ENCODE peak calls at places on chromosomes 1 and 21, in four cellular contexts. I is K562, H is HepG2, A is GM12878. Z is an unnamed sample.

GRCh38 chr1:178501705-178502329 is 5.1 kb upstream of the CLEC20A start:
- DNase-seq in I (peak; percentile 79), H (peak; percentile 45), A (peak; percentile 1), Z (peak; percentile 96)

GRCh38 chr1:17318262-17318661 is 10.3 kb downstream of the PADI4 start:
- DNase-seq in I (no peak), H (no peak), A (no peak), Z (no peak)

GRCh38 chr1:41977329-41977728 is 58.6 kb upstream of the HIVEP3 start:
- DNase-seq in I (no peak), H (no peak), A (no peak), Z (no peak)

GRCh38 chr1:199202331-199202730 is 563.5 kb downstream of the PTPRC start:
- DNase-seq in I (no peak), H (no peak), A (no peak), Z (no peak)

GRCh38 chr1:61588736-61589381 is 136.1 kb downstream of the TM2D1 start:
- DNase-seq in I (peak; percentile 80), H (peak; percentile 62), A (peak; percentile 3), Z (peak; percentile 85)

GRCh38 chr21:17513214-17514123 is 626 bp downstream of the CXADR start:
- DNase-seq in I (no peak), H (peak; percentile 16), A (no peak), Z (no peak)

GRCh38 chr1:164794310-164794709 is 235.3 kb downstream of the PBX1 start:
- DNase-seq in I (no peak), H (no peak), A (no peak), Z (no peak)

GRCh38 chr1:107250169-107250568 is 109.3 kb downstream of the NTNG1 start:
- DNase-seq in I (no peak), H (no peak), A (peak; percentile 16), Z (no peak)

GRCh38 chr1:17919525-17920439 is 164.6 kb downstream of the ACTL8 start:
- DNase-seq in I (peak; percentile 55), H (no peak), A (no peak), Z (peak; percentile 79)

GRCh38 chr1:239058190-239058589 is 328.2 kb upstream of the CHRM3 start:
- DNase-seq in I (no peak), H (no peak), A (no peak), Z (no peak)

GRCh38 chr1:156813750-156814570 is 2.7 kb downstream of the SH2D2A start:
- DNase-seq in I (peak; percentile 87), H (peak; percentile 35), A (no peak), Z (peak; percentile 91)

GRCh38 chr1:197269053-197269452 is 1.0 kb downstream of the CRB1 start:
- DNase-seq in I (no peak), H (no peak), A (no peak), Z (no peak)

GRCh38 chr1:203176273-203176672 is 647 bp upstream of the MYBPH start:
- DNase-seq in I (no peak), H (no peak), A (no peak), Z (no peak)

GRCh38 chr1:239308701-239309333 is 77.6 kb upstream of the CHRM3 start:
- DNase-seq in I (peak; percentile 23), H (no peak), A (no peak), Z (peak; percentile 21)

GRCh38 chr1:9798236-9799130 is 25.3 kb downstream of the CLSTN1 start:
- DNase-seq in I (no peak), H (no peak), A (no peak), Z (no peak)
- TF ChIP-seq POLR2AphosphoS5 in I (no peak), H (no peak), A (no peak), Z (no peak)

DNA sequence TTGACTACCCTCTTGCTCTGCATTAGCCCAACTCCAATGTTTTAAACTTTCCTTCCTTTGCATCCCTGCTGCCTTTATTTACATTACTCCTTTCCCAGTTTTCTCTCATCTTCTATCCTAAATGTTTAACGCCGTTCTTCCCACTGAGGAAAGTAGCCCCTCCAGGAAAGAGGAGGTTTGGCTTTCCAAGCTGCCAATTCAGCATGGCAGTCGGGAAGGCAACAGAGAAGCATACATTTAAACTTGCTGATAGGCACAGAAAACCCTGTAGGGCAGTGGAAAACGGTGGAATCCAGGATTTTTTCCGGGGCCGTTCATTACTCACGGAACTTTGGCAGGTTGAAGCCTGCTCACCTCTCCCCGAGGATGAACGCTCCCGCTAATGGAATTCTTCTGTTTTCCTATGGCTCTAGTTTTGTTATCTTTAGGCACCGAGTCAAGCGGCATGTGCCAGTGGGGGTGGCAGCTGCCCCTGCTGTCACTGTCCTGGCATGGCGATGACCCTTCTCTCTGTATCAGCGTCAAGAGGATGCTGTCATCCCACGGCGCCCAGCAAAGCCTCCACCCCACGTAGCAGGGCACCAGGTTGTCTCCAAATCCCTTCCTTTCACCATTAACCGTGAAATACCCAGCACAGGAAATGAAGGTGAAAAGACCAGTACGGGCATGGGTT is 48.3 kb downstream of the ZBTB18 start:
- DNase-seq in I (no peak), H (no peak), A (no peak), Z (no peak)
- TF ChIP-seq KDM1A in I (no peak), H (no peak), A (no peak), Z (no peak)

GRCh38 chr1:229661897-229662296 is 35.9 kb downstream of the URB2 start:
- DNase-seq in I (no peak), H (no peak), A (no peak), Z (no peak)

GRCh38 chr1:229657993-229658755 is 32.1 kb downstream of the URB2 start:
- DNase-seq in I (no peak), H (no peak), A (no peak), Z (no peak)

GRCh38 chr1:229665912-229666558 is 40.0 kb downstream of the URB2 start:
- DNase-seq in I (no peak), H (no peak), A (no peak), Z (no peak)

GRCh38 chr1:229664133-229664689 is 38.2 kb downstream of the URB2 start:
- DNase-seq in I (peak; percentile 21), H (no peak), A (peak; percentile 69), Z (no peak)

DNA sequence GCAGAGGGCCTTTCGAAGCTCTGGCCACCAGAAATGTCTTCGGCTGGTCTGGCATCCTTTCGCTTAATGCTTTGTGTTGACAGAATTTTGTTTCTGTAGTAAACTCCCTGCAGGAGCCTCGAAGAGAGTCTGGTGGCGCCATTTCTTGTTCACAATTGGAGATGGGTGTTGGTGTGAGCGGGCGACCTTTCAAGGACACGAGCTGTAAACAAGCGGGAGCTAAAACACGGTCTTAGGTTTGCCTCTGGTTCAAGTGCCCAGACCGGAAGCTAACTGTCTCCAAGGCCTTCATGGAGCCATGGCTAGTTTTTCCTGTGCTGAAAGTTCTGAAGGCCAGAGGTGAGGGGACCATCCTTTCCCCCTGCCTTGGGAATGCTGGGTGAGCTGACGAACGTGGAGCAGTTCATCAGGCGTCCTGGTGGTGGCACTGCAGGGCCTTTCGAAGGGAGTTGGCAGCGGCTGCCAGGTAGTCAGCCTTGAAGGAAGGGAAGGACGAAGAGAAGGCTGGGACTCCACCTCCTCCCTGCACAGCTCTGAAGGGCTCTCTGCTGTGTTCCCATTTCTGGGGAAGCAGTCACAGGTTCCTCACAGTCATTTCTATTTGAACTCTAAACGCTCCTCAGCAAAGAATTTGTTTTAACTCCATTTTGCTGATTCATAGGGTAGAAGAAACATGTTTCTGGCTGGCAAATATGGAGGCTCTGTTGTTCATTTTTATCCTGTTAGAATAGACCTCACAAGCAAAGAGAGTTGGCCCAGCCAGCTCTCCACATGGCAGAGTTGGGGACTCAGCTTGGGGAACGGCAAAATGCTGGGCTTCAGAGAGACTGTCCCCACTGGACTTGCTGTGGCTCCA is 35.2 kb downstream of the URB2 start:
- DNase-seq in I (peak; percentile 74), H (peak; percentile 32), A (peak; percentile 31), Z (peak; percentile 96)
- TF ChIP-seq POLR2AphosphoS5 in I (no peak), H (no peak), A (no peak), Z (no peak)

DNA sequence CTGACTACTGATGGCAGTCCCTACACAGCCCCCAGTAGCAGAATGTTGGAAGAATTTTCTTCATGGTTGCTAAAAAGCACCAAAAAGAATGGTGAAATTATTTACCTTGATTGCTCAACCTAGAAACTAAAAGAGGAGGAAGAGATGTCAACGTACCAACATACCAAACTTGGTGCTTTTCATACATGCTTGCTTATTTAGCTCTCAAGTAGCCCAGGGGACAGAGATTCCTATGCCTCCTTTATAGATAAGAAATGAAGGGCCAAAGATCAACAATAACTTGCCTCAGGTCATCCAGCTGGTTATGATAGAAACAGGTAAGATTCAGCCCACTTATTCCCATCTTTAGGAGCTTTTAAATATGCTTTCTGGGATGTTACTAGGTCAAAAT is 170.6 kb downstream of the PIGK start:
- DNase-seq in I (no peak), H (no peak), A (no peak), Z (no peak)
- TF ChIP-seq KDM1A in I (no peak), H (no peak), A (no peak), Z (no peak)

GRCh38 chr21:44874240-44874496 is 678 bp upstream of the PTTG1IP start:
- DNase-seq in I (no peak), H (no peak), A (no peak), Z (no peak)

GRCh38 chr21:44872568-44873355 is 728 bp downstream of the PTTG1IP start:
- DNase-seq in I (peak; percentile 66), H (no peak), A (no peak), Z (no peak)

GRCh38 chr21:44875341-44875740 is 1.9 kb upstream of the PTTG1IP start:
- DNase-seq in I (peak; percentile 51), H (no peak), A (no peak), Z (no peak)

GRCh38 chr21:44873356-44874239 is at the start of gene PTTG1IP:
- DNase-seq in I (peak; percentile 100), H (peak; percentile 93), A (peak; percentile 94), Z (peak; percentile 91)

GRCh38 chr21:44874497-44875331 is 1.2 kb upstream of the PTTG1IP start:
- DNase-seq in I (no peak), H (no peak), A (no peak), Z (no peak)
- TF ChIP-seq POLR2AphosphoS5 in I (no peak), H (no peak), A (no peak), Z (no peak)

DNA sequence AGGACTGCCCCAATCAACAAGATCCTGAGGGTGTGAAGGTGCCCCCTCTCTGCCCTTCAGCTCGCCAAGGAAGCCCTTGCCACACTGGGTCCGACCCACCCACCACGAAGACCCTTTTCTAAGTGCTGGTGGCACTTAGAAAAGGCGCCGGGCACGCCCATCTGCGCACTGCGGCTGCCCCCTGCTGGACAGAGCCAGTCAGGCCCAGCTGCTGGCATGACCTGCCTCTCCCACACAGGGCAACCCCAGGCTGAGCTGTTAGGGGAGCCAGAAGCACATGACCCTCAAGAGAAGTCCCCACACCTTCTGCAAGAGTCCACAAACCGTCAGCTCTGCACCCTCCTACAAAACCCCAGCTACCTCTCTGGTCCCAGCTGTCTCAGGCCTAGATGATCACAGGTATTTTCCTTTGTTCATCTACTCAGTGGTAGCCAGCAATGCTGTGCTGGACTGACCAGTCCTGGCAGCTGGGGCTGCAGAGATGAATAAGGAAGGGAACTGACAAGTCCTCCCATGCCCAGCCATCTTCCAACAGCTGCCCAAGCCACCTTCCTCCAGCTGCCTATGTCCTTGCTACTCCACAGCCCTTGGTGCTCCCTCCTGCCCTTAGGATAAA is 40.0 kb upstream of the ZC3H12A start:
- DNase-seq in I (peak; percentile 78), H (peak; percentile 25), A (no peak), Z (peak; percentile 95)
- TF ChIP-seq KDM1A in I (no peak), H (no peak), A (no peak), Z (no peak)

GRCh38 chr1:101463195-101463594 is 226.4 kb downstream of the S1PR1 start:
- DNase-seq in I (no peak), H (no peak), A (no peak), Z (no peak)

GRCh38 chr1:101465941-101466340 is 229.1 kb downstream of the S1PR1 start:
- DNase-seq in I (no peak), H (peak; percentile 3), A (no peak), Z (no peak)

DNA sequence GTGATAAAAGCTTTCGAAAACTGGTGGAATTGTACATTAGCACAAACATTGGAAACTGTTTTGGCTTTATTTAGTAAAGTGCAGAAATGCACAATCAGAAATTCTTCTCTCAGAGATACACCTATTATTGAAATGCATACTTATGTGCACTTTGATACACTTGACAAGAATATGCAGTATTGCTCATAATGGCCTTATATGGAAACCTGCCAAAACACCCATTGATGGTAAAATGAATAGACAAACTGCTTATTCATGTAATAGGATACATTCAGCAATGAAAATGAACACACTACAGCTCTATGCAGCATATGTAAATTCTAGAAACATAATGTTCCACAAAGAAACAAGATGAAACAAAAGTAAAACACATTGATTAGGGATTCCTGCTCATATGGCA is 223.9 kb downstream of the S1PR1 start:
- DNase-seq in I (no peak), H (no peak), A (no peak), Z (no peak)
- TF ChIP-seq POLR2AphosphoS5 in I (no peak), H (no peak), A (no peak), Z (no peak)